ENCODE peak calls at places on chromosomes 16 and 17, in seven cellular contexts. X is CD8-positive, alpha-beta memory T cell; F is IMR-90; P is heart left ventricle; G is psoas muscle; B is cardiac muscle cell; L is CD4-positive, CD25-positive, alpha-beta regulatory T cell. V is an unnamed sample.
A peak's percentile ranks its signal among the peaks of the same experiment; 100 is the strongest.

GRCh38 chr16:1707193-1707790 is 1.3 kb downstream of the MAPK8IP3 start:
- DNase-seq in L (no peak), P (no peak), F (peak; percentile 40), X (no peak), B (peak; percentile 40), G (no peak), V (no peak)

GRCh38 chr16:35798885-35799426 is 2339.5 kb downstream of the TP53TG3F start:
- DNase-seq in F (no peak), B (no peak), P (peak; percentile 84), L (no peak), X (no peak), G (no peak), V (peak; percentile 74)

GRCh38 chr17:67258836-67259468 is 14.0 kb upstream of the HELZ start:
- DNase-seq in F (no peak), L (no peak), G (no peak), B (no peak), X (peak; percentile 49), P (no peak), V (no peak)

GRCh38 chr16:2082171-2082982 is 34.6 kb downstream of the TSC2 start:
- DNase-seq in X (no peak), G (no peak), L (no peak), F (peak; percentile 41), B (peak; percentile 45), P (peak; percentile 65), V (peak; percentile 87)

GRCh38 chr17:10251212-10251948 is 53.0 kb upstream of the GAS7 start:
- DNase-seq in X (no peak), F (no peak), L (no peak), P (no peak), B (no peak), G (no peak), V (no peak)

GRCh38 chr17:50028207-50029120 is 27.4 kb upstream of the ITGA3 start:
- DNase-seq in B (peak; percentile 64), L (no peak), X (no peak), P (no peak), G (peak; percentile 41), F (peak; percentile 30), V (no peak)

GRCh38 chr17:1089915-1090314 is 89.9 kb downstream of the ABR start:
- DNase-seq in F (no peak), G (no peak), X (no peak), B (peak; percentile 80), L (no peak), P (no peak), V (peak; percentile 83)

GRCh38 chr16:85991856-85992255 is 92.9 kb downstream of the IRF8 start:
- DNase-seq in F (no peak), P (no peak), G (no peak), L (no peak), B (no peak), X (no peak), V (no peak)

GRCh38 chr16:85057948-85058347 is 30.4 kb downstream of the KIAA0513 start:
- DNase-seq in F (no peak), G (no peak), L (no peak), P (no peak), X (no peak), B (no peak), V (peak; percentile 45)

GRCh38 chr17:7023576-7024401 is 939 bp downstream of the BCL6B start:
- DNase-seq in B (peak; percentile 93), L (peak; percentile 90), G (peak; percentile 93), F (peak; percentile 70), X (peak; percentile 97), P (peak; percentile 95), V (peak; percentile 96)

GRCh38 chr16:57735755-57736418 is at the start of gene KATNB1:
- DNase-seq in G (no peak), B (no peak), L (no peak), F (no peak), P (no peak), X (no peak), V (no peak)

GRCh38 chr16:50538411-50539052 is 9.7 kb upstream of the NKD1 start:
- DNase-seq in B (no peak), F (no peak), G (no peak), L (no peak), X (no peak), P (no peak), V (no peak)

GRCh38 chr16:15856901-15857778 is at the start of gene MYH11:
- DNase-seq in G (no peak), F (no peak), B (no peak), P (no peak), L (no peak), X (no peak), V (peak; percentile 65)

GRCh38 chr16:82470506-82471196 is 156.1 kb upstream of the CDH13 start:
- DNase-seq in G (no peak), B (no peak), P (no peak), L (no peak), F (no peak), X (no peak), V (no peak)

GRCh38 chr17:66944365-66945203 is 19.9 kb upstream of the CACNG4 start:
- DNase-seq in B (peak; percentile 48), L (no peak), F (peak; percentile 38), G (no peak), P (no peak), X (no peak), V (no peak)

GRCh38 chr17:17713839-17714238 is 32.6 kb downstream of the RAI1 start:
- DNase-seq in B (peak; percentile 56), G (no peak), P (peak; percentile 67), X (no peak), L (no peak), F (peak; percentile 55), V (no peak)
- H3K4me3 ChIP-seq in B (no peak overlapping the region), G (no peak overlapping the region), P (no peak overlapping the region), X (no peak overlapping the region), L (no peak overlapping the region), F (no peak overlapping the region), V (no peak overlapping the region)

DNA sequence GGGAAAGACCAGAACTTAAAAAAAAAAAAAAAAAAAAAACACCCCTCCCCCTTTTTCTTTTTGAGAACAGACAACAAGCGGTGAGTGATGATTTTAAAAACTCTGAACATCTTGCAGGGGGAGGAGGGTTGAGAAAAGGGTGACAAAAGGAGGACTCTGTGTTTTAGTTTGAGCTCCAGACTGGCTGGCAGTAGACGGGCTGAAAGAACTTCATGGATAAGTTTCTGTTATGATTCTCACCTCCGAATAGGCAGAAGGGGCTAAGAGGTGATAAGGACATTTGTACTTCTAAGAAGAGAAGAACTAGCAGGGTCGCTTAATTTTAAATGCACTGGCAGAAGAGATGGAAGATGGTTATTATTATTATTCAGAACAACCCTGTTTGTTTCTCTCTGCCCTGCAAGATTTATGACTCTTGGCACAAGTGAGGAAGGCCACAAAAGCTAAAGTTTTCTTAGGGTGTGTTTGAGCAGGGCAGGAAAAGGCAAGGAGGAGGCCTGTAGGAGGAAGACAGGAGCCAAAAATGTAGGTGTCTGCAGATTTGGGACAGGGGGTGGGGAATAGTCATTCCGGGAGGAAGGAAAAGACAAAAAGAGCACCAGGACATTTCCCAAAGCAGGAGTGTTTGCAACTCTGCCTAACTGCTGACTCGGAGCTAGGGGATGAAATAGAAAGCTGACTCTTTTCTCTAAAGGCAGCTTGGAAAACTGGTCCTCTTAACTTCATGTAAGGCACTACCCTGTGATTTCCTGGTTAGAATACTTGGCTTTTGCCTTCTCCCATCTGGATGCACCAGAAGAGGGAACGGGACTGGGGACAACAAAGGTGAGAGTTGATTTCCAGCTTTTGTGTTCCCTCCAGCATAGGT is 11.9 kb upstream of the HOXB2 start:
- DNase-seq in B (no peak), P (no peak), F (peak; percentile 57), G (no peak), X (no peak), L (no peak), V (no peak)
- H3K27me3 ChIP-seq in B (peaks cover 80% of the 10 kb centered on the region), P (peaks cover 43% of the 10 kb centered on the region), F (no peaks in the 10 kb centered on the region), G (no peaks in the 10 kb centered on the region), X (no peaks in the 10 kb centered on the region), L (no peaks in the 10 kb centered on the region), V (no peaks in the 10 kb centered on the region)

GRCh38 chr17:80477647-80478478 is 1.5 kb upstream of the NPTX1 start:
- DNase-seq in G (no peak), P (no peak), X (no peak), L (no peak), B (peak; percentile 54), F (peak; percentile 59), V (no peak)

GRCh38 chr17:80476877-80477646 is 655 bp upstream of the NPTX1 start:
- DNase-seq in P (no peak), X (no peak), B (no peak), L (no peak), G (no peak), F (no peak), V (no peak)

GRCh38 chr17:80474231-80474932 is 2.0 kb downstream of the NPTX1 start:
- DNase-seq in B (peak; percentile 21), F (peak; percentile 53), L (no peak), P (no peak), G (no peak), X (no peak), V (peak; percentile 35)

GRCh38 chr17:80474933-80475915 is 1.2 kb downstream of the NPTX1 start:
- DNase-seq in P (no peak), L (no peak), G (no peak), F (no peak), X (no peak), B (no peak), V (no peak)

GRCh38 chr17:80475949-80476876 is at the start of gene NPTX1:
- DNase-seq in X (no peak), B (peak; percentile 15), F (no peak), G (no peak), L (no peak), P (no peak), V (no peak)
- H3K4me3 ChIP-seq in X (no peak within 1 kb of the TSS), B (peak within 1 kb of the TSS; percentile 20), F (peak within 1 kb of the TSS; percentile 35), G (peak within 1 kb of the TSS; percentile 64), L (no peak within 1 kb of the TSS), P (peak within 1 kb of the TSS; percentile 34), V (peak within 1 kb of the TSS; percentile 17)

GRCh38 chr17:47718634-47719405 is 14.2 kb upstream of the TBX21 start:
- DNase-seq in B (no peak), L (no peak), G (no peak), P (no peak), X (no peak), F (no peak), V (no peak)
- H3K27me3 ChIP-seq in B (peaks cover 5% of the 10 kb centered on the region), L (no peaks in the 10 kb centered on the region), G (no peaks in the 10 kb centered on the region), P (peaks cover 44% of the 10 kb centered on the region), X (peaks cover 3% of the 10 kb centered on the region), F (peaks cover 87% of the 10 kb centered on the region), V (no peaks in the 10 kb centered on the region)